ENCODE peak calls at places on chromosomes 12 and 14, in four cellular contexts. One of them, this sample, is unnamed.
A peak's percentile ranks its signal among the peaks of the same experiment; 100 is the strongest.

GRCh38 chr14:53331247-53331646 is 178.1 kb upstream of the DDHD1 start:
- DNase-seq in fibroblast of mammary gland: peak; percentile 92
- DNase-seq in upper lobe of right lung: no peak
- DNase-seq in neural crest cell: no peak
- DNase-seq in this sample: no peak

GRCh38 chr12:110726708-110727369 is 15.9 kb downstream of the PPP1CC start:
- DNase-seq in fibroblast of mammary gland: no peak
- DNase-seq in upper lobe of right lung: no peak
- DNase-seq in neural crest cell: no peak
- DNase-seq in this sample: no peak

GRCh38 chr12:645563-646071 is 17.6 kb downstream of the NINJ2 start:
- DNase-seq in fibroblast of mammary gland: peak; percentile 79
- DNase-seq in upper lobe of right lung: no peak
- DNase-seq in neural crest cell: no peak
- DNase-seq in this sample: peak; percentile 71

GRCh38 chr12:66195242-66195641 is 6.2 kb downstream of the IRAK3 start:
- DNase-seq in fibroblast of mammary gland: no peak
- DNase-seq in upper lobe of right lung: no peak
- DNase-seq in neural crest cell: no peak
- DNase-seq in this sample: no peak

GRCh38 chr12:46908236-46908935 is 82.6 kb upstream of the SLC38A4 start:
- DNase-seq in fibroblast of mammary gland: peak; percentile 52
- DNase-seq in upper lobe of right lung: no peak
- DNase-seq in neural crest cell: no peak
- DNase-seq in this sample: no peak

GRCh38 chr12:82708056-82708455 is 21.4 kb downstream of the TMTC2 start:
- DNase-seq in fibroblast of mammary gland: no peak
- DNase-seq in upper lobe of right lung: no peak
- DNase-seq in neural crest cell: no peak
- DNase-seq in this sample: no peak

GRCh38 chr14:73262427-73263183 is 25.3 kb downstream of the PAPLN start:
- DNase-seq in fibroblast of mammary gland: no peak
- DNase-seq in upper lobe of right lung: no peak
- DNase-seq in neural crest cell: no peak
- DNase-seq in this sample: no peak

GRCh38 chr12:121023799-121024198 is 7.5 kb upstream of the C12orf43 start:
- DNase-seq in fibroblast of mammary gland: no peak
- DNase-seq in upper lobe of right lung: peak; percentile 28
- DNase-seq in neural crest cell: no peak
- DNase-seq in this sample: no peak

GRCh38 chr14:63231733-63232132 is 27.5 kb downstream of the RHOJ start:
- DNase-seq in fibroblast of mammary gland: no peak
- DNase-seq in upper lobe of right lung: no peak
- DNase-seq in neural crest cell: no peak
- DNase-seq in this sample: no peak

GRCh38 chr14:102731101-102731870 is 46.0 kb upstream of the TRAF3 start:
- DNase-seq in fibroblast of mammary gland: no peak
- DNase-seq in upper lobe of right lung: peak; percentile 54
- DNase-seq in neural crest cell: no peak
- DNase-seq in this sample: no peak

GRCh38 chr12:23666866-23667265 is 282.6 kb downstream of the SOX5 start:
- DNase-seq in fibroblast of mammary gland: no peak
- DNase-seq in upper lobe of right lung: no peak
- DNase-seq in neural crest cell: no peak
- DNase-seq in this sample: no peak

GRCh38 chr12:98355322-98355721 is 160.1 kb upstream of the TMPO start:
- DNase-seq in fibroblast of mammary gland: peak; percentile 27
- DNase-seq in upper lobe of right lung: no peak
- DNase-seq in neural crest cell: no peak
- DNase-seq in this sample: no peak

GRCh38 chr14:65604946-65605345 is 192.4 kb downstream of the FUT8 start:
- DNase-seq in fibroblast of mammary gland: no peak
- DNase-seq in upper lobe of right lung: no peak
- DNase-seq in neural crest cell: no peak
- DNase-seq in this sample: no peak

GRCh38 chr12:111441107-111441928 is 35.6 kb downstream of the SH2B3 start:
- DNase-seq in fibroblast of mammary gland: no peak
- DNase-seq in upper lobe of right lung: peak; percentile 10
- DNase-seq in neural crest cell: no peak
- DNase-seq in this sample: no peak

GRCh38 chr14:33280646-33281045 is 342.0 kb downstream of the NPAS3 start:
- DNase-seq in fibroblast of mammary gland: peak; percentile 76
- DNase-seq in upper lobe of right lung: no peak
- DNase-seq in neural crest cell: no peak
- DNase-seq in this sample: no peak

GRCh38 chr12:39755475-39755874 is 135.9 kb upstream of the ABCD2 start:
- DNase-seq in fibroblast of mammary gland: no peak
- DNase-seq in upper lobe of right lung: no peak
- DNase-seq in neural crest cell: no peak
- DNase-seq in this sample: no peak

GRCh38 chr14:90545966-90546751 is 149.3 kb downstream of the CALM1 start:
- DNase-seq in fibroblast of mammary gland: no peak
- DNase-seq in upper lobe of right lung: no peak
- DNase-seq in neural crest cell: no peak
- DNase-seq in this sample: peak; percentile 59

GRCh38 chr12:1117371-1117770 is 126.3 kb downstream of the ERC1 start:
- DNase-seq in fibroblast of mammary gland: peak; percentile 59
- DNase-seq in upper lobe of right lung: no peak
- DNase-seq in neural crest cell: no peak
- DNase-seq in this sample: no peak

GRCh38 chr12:126668538-126668937 is 1598.4 kb upstream of the TMEM132C start:
- DNase-seq in fibroblast of mammary gland: peak; percentile 92
- DNase-seq in upper lobe of right lung: no peak
- DNase-seq in neural crest cell: no peak
- DNase-seq in this sample: no peak

GRCh38 chr14:77613207-77613606 is 3.2 kb downstream of the SPTLC2 start:
- DNase-seq in fibroblast of mammary gland: no peak
- DNase-seq in upper lobe of right lung: no peak
- DNase-seq in neural crest cell: no peak
- DNase-seq in this sample: no peak

GRCh38 chr14:50055461-50056228 is 60.7 kb downstream of the VCPKMT start:
- DNase-seq in fibroblast of mammary gland: no peak
- DNase-seq in upper lobe of right lung: peak; percentile 46
- DNase-seq in neural crest cell: no peak
- DNase-seq in this sample: no peak

GRCh38 chr12:32765906-32766305 is 10.2 kb upstream of the YARS2 start:
- DNase-seq in fibroblast of mammary gland: peak; percentile 22
- DNase-seq in upper lobe of right lung: no peak
- DNase-seq in neural crest cell: no peak
- DNase-seq in this sample: no peak

GRCh38 chr12:54032627-54033100 is at the start of gene HOXC5:
- DNase-seq in fibroblast of mammary gland: peak; percentile 98
- DNase-seq in upper lobe of right lung: peak; percentile 72
- DNase-seq in neural crest cell: peak; percentile 81
- DNase-seq in this sample: no peak

GRCh38 chr12:22299294-22299912 is 35.1 kb downstream of the ST8SIA1 start:
- DNase-seq in fibroblast of mammary gland: peak; percentile 39
- DNase-seq in upper lobe of right lung: no peak
- DNase-seq in neural crest cell: no peak
- DNase-seq in this sample: no peak

GRCh38 chr12:3313655-3314305 is 177.2 kb upstream of the PRMT8 start:
- DNase-seq in fibroblast of mammary gland: peak; percentile 20
- DNase-seq in upper lobe of right lung: no peak
- DNase-seq in neural crest cell: no peak
- DNase-seq in this sample: no peak

GRCh38 chr14:74786916-74787315 is 23.8 kb downstream of the YLPM1 start:
- DNase-seq in fibroblast of mammary gland: no peak
- DNase-seq in upper lobe of right lung: no peak
- DNase-seq in neural crest cell: no peak
- DNase-seq in this sample: no peak

GRCh38 chr12:122291431-122291830 is 25.1 kb upstream of the VPS33A start:
- DNase-seq in fibroblast of mammary gland: no peak
- DNase-seq in upper lobe of right lung: no peak
- DNase-seq in neural crest cell: no peak
- DNase-seq in this sample: no peak

GRCh38 chr12:3560295-3560620 is 69.3 kb downstream of the PRMT8 start:
- DNase-seq in fibroblast of mammary gland: no peak
- DNase-seq in upper lobe of right lung: no peak
- DNase-seq in neural crest cell: no peak
- DNase-seq in this sample: no peak

GRCh38 chr12:52791271-52792184 is 4.4 kb downstream of the KRT3 start:
- DNase-seq in fibroblast of mammary gland: no peak
- DNase-seq in upper lobe of right lung: peak; percentile 53
- DNase-seq in neural crest cell: no peak
- DNase-seq in this sample: no peak

GRCh38 chr14:55279384-55279783 is 8.2 kb downstream of the FBXO34 start:
- DNase-seq in fibroblast of mammary gland: no peak
- DNase-seq in upper lobe of right lung: no peak
- DNase-seq in neural crest cell: no peak
- DNase-seq in this sample: no peak

GRCh38 chr12:42981379-42981778 is 391.8 kb upstream of the PRICKLE1 start:
- DNase-seq in fibroblast of mammary gland: peak; percentile 69
- DNase-seq in upper lobe of right lung: no peak
- DNase-seq in neural crest cell: no peak
- DNase-seq in this sample: no peak

GRCh38 chr12:60644076-60644475 is 1048.2 kb downstream of the SLC16A7 start:
- DNase-seq in fibroblast of mammary gland: no peak
- DNase-seq in upper lobe of right lung: no peak
- DNase-seq in neural crest cell: no peak
- DNase-seq in this sample: no peak

GRCh38 chr12:76462668-76463224 is 96.8 kb downstream of the OSBPL8 start:
- DNase-seq in fibroblast of mammary gland: no peak
- DNase-seq in upper lobe of right lung: no peak
- DNase-seq in neural crest cell: no peak
- DNase-seq in this sample: no peak

GRCh38 chr12:55824726-55825125 is 4.7 kb downstream of the DNAJC14 start:
- DNase-seq in fibroblast of mammary gland: no peak
- DNase-seq in upper lobe of right lung: no peak
- DNase-seq in neural crest cell: no peak
- DNase-seq in this sample: no peak
- TF ChIP-seq CTCF in fibroblast of mammary gland: no peak
- TF ChIP-seq CTCF in upper lobe of right lung: no peak
- TF ChIP-seq CTCF in neural crest cell: no peak
- TF ChIP-seq CTCF in this sample: no peak

GRCh38 chr14:104940526-104941150 is 16.0 kb downstream of the PLD4 start:
- DNase-seq in fibroblast of mammary gland: no peak
- DNase-seq in upper lobe of right lung: peak; percentile 11
- DNase-seq in neural crest cell: no peak
- DNase-seq in this sample: no peak
- TF ChIP-seq CTCF in fibroblast of mammary gland: no peak
- TF ChIP-seq CTCF in upper lobe of right lung: no peak
- TF ChIP-seq CTCF in neural crest cell: peak; percentile 19
- TF ChIP-seq CTCF in this sample: no peak

DNA sequence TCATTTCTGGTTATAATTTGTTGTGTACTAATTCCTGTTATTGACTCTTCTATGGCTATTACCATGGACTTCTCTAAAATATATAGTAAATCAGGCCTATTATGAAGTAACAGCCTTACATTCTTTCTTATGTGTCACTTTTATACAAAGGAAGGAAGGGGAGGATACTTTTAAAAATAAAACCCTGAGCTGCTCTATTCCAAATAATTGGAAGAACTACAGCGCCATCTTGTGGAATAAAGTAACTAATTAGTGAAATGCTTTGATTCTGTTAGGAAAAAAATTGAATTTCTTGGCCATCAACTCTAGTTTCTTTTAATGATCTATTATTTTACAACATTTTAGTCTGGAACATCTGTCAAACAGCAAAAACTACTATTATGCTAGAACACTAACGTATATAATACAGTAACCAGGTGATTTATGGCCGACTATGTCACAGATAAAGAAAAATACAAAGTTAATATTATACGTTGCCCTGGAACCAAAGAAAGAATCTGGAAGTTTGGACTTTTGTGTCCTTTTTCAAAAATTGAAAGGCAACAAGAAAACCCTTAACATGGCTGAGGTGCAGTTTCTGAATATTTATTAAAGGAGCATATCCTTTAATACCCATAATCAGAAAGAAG is 55.0 kb upstream of the NELL2 start:
- DNase-seq in fibroblast of mammary gland: peak; percentile 68
- DNase-seq in upper lobe of right lung: no peak
- DNase-seq in neural crest cell: no peak
- DNase-seq in this sample: no peak
- TF ChIP-seq CTCF in fibroblast of mammary gland: peak; percentile 37
- TF ChIP-seq CTCF in upper lobe of right lung: peak; percentile 66
- TF ChIP-seq CTCF in neural crest cell: peak; percentile 87
- TF ChIP-seq CTCF in this sample: peak; percentile 57

GRCh38 chr12:105281694-105282049 is 45.7 kb upstream of the APPL2 start:
- DNase-seq in fibroblast of mammary gland: no peak
- DNase-seq in upper lobe of right lung: no peak
- DNase-seq in neural crest cell: no peak
- DNase-seq in this sample: no peak
- TF ChIP-seq CTCF in fibroblast of mammary gland: no peak
- TF ChIP-seq CTCF in upper lobe of right lung: no peak
- TF ChIP-seq CTCF in neural crest cell: no peak
- TF ChIP-seq CTCF in this sample: no peak

DNA sequence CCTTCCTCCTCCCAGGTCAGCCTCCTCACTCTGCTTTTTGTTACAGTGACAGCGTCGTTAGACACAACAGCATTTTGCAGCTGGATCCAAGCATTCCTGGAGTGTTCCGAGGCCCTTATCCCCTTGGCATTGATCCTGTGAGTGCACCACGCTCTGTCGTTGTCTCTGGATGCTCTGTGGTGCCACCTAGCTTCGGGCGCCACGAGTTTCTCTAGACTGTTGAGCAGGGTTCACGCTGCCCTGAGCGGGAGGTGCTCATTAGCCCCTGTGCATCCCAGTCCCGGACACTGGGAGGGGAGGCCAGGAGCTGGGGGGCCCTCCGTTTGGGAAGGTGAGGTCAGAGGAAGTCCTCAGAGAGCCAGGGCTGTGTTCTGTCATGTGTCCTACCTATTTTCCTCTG is 17.3 kb upstream of the DNAH10 start:
- DNase-seq in fibroblast of mammary gland: no peak
- DNase-seq in upper lobe of right lung: no peak
- DNase-seq in neural crest cell: no peak
- DNase-seq in this sample: no peak
- TF ChIP-seq CTCF in fibroblast of mammary gland: peak; percentile 10
- TF ChIP-seq CTCF in upper lobe of right lung: no peak
- TF ChIP-seq CTCF in neural crest cell: no peak
- TF ChIP-seq CTCF in this sample: no peak

GRCh38 chr14:68084256-68084655 is 264.7 kb downstream of the RAD51B start:
- DNase-seq in fibroblast of mammary gland: peak; percentile 40
- DNase-seq in upper lobe of right lung: no peak
- DNase-seq in neural crest cell: no peak
- DNase-seq in this sample: no peak
- TF ChIP-seq CTCF in fibroblast of mammary gland: peak; percentile 31
- TF ChIP-seq CTCF in upper lobe of right lung: peak; percentile 16
- TF ChIP-seq CTCF in neural crest cell: peak; percentile 34
- TF ChIP-seq CTCF in this sample: no peak

GRCh38 chr12:74401966-74402365 is 135.7 kb upstream of the ATXN7L3B start:
- DNase-seq in fibroblast of mammary gland: no peak
- DNase-seq in upper lobe of right lung: no peak
- DNase-seq in neural crest cell: no peak
- DNase-seq in this sample: no peak
- TF ChIP-seq CTCF in fibroblast of mammary gland: no peak
- TF ChIP-seq CTCF in upper lobe of right lung: no peak
- TF ChIP-seq CTCF in neural crest cell: no peak
- TF ChIP-seq CTCF in this sample: no peak